ENCODE peak calls at places on chromosome 1, in ten cellular contexts. B, U, G, R, X, Z, A, Q, I and P are unnamed samples. For H3K27me3, the result is how much of the 10 kb centered on the place peaks cover.

GRCh38 chr1:166920561-166921475 is 44.8 kb upstream of the TADA1 start:
- DNase-seq in G (no peak), I (no peak), Z (no peak), Q (no peak), A (no peak), B (no peak), R (peak), X (no peak), U (no peak), P (no peak)

GRCh38 chr1:36968730-36969129 is 65.6 kb downstream of the GRIK3 start:
- DNase-seq in Q (no peak), A (no peak), I (no peak), U (no peak), G (no peak), R (no peak), B (no peak), X (no peak), Z (no peak), P (no peak)

GRCh38 chr1:214966366-214966765 is 116.2 kb upstream of the KCNK2 start:
- DNase-seq in I (no peak), Z (no peak), Q (no peak), X (no peak), B (no peak), A (no peak), G (no peak), U (no peak), R (no peak), P (no peak)

GRCh38 chr1:156885904-156886355 is 7.6 kb upstream of the PEAR1 start:
- DNase-seq in A (no peak), X (no peak), R (no peak), Z (no peak), G (no peak), B (no peak), U (no peak), Q (no peak), I (no peak), P (no peak)

GRCh38 chr1:223056802-223057201 is 86.2 kb downstream of the TLR5 start:
- DNase-seq in R (no peak), Q (no peak), I (no peak), U (no peak), B (no peak), X (no peak), G (no peak), Z (no peak), A (no peak), P (no peak)

GRCh38 chr1:220710333-220710732 is 20.2 kb downstream of the C1orf115 start:
- DNase-seq in R (no peak), B (no peak), Q (no peak), Z (no peak), X (no peak), U (no peak), G (no peak), I (no peak), A (no peak), P (no peak)

GRCh38 chr1:26575350-26575747 is 45.8 kb downstream of the RPS6KA1 start:
- DNase-seq in U (no peak), R (no peak), I (no peak), B (no peak), Q (no peak), G (no peak), A (no peak), X (no peak), Z (no peak), P (no peak)

GRCh38 chr1:33818071-33818470 is 45.8 kb upstream of the HMGB4 start:
- DNase-seq in U (no peak), G (no peak), Q (no peak), B (no peak), I (no peak), A (no peak), X (no peak), Z (no peak), R (no peak), P (no peak)

GRCh38 chr1:44812822-44813543 is 4.7 kb downstream of the BTBD19 start:
- DNase-seq in Z (no peak), U (peak), R (no peak), I (no peak), A (peak), Q (no peak), X (no peak), B (no peak), G (peak), P (no peak)

GRCh38 chr1:42189931-42190853 is 25.6 kb upstream of the GUCA2A start:
- DNase-seq in G (no peak), Z (no peak), A (no peak), I (no peak), Q (no peak), B (no peak), U (no peak), R (no peak), X (no peak), P (no peak)

GRCh38 chr1:116458695-116459094 is 85.7 kb downstream of the ATP1A1 start:
- DNase-seq in B (no peak), A (no peak), Z (no peak), Q (no peak), X (no peak), U (no peak), G (no peak), R (no peak), I (no peak), P (no peak)

GRCh38 chr1:116498789-116499628 is 71.8 kb downstream of the CD58 start:
- DNase-seq in U (peak), B (peak), Q (no peak), A (peak), Z (no peak), I (peak), G (peak), X (peak), R (peak), P (peak)

GRCh38 chr1:63798284-63798683 is 24.5 kb downstream of the ROR1 start:
- DNase-seq in B (no peak), R (no peak), Z (no peak), I (no peak), G (no peak), U (no peak), Q (no peak), X (no peak), A (no peak), P (no peak)

GRCh38 chr1:15525043-15525958 is 1.3 kb upstream of the CASP9 start:
- DNase-seq in G (peak), X (no peak), I (peak), R (no peak), Z (no peak), Q (peak), A (no peak), U (no peak), B (no peak), P (no peak)

GRCh38 chr1:63322944-63323865 is 838 bp downstream of the FOXD3 start:
- DNase-seq in G (peak), B (no peak), I (no peak), A (no peak), Z (peak), R (no peak), U (peak), Q (no peak), X (no peak), P (no peak)

GRCh38 chr1:36377776-36378175 is 7.9 kb downstream of the STK40 start:
- DNase-seq in X (no peak), U (no peak), I (no peak), B (no peak), A (no peak), Q (no peak), G (no peak), R (no peak), Z (no peak), P (no peak)

GRCh38 chr1:119047040-119047438 is 58.9 kb upstream of the TBX15 start:
- DNase-seq in B (no peak), G (no peak), R (no peak), Z (no peak), X (no peak), Q (no peak), I (no peak), U (no peak), A (no peak), P (no peak)

GRCh38 chr1:165407398-165407797 is 37.5 kb downstream of the RXRG start:
- DNase-seq in Z (no peak), I (no peak), G (no peak), Q (no peak), X (no peak), U (no peak), R (no peak), B (no peak), A (no peak), P (no peak)

GRCh38 chr1:52631759-52632331 is 1.1 kb upstream of the SHISAL2A start:
- DNase-seq in B (no peak), U (no peak), Z (no peak), R (no peak), X (no peak), G (no peak), I (no peak), Q (no peak), A (no peak), P (no peak)

GRCh38 chr1:230423936-230424335 is 2.2 kb downstream of the PGBD5 start:
- DNase-seq in A (no peak), R (no peak), U (no peak), X (no peak), Z (no peak), B (no peak), Q (no peak), G (no peak), I (no peak), P (no peak)

GRCh38 chr1:155006601-155007101 is 4.0 kb downstream of the ZBTB7B start:
- DNase-seq in Q (no peak), A (no peak), X (peak), I (no peak), G (peak), Z (no peak), B (no peak), U (no peak), R (no peak), P (no peak)

GRCh38 chr1:183817576-183818288 is 12.8 kb downstream of the RGL1 start:
- DNase-seq in Q (no peak), G (no peak), R (no peak), Z (no peak), A (no peak), U (no peak), I (no peak), B (no peak), X (no peak), P (no peak)

GRCh38 chr1:10657080-10657847 is 139.2 kb downstream of the CASZ1 start:
- DNase-seq in A (no peak), R (no peak), X (no peak), G (no peak), B (no peak), Z (no peak), I (no peak), U (no peak), Q (no peak), P (no peak)

GRCh38 chr1:241375906-241376305 is 18.9 kb upstream of the RGS7 start:
- DNase-seq in X (no peak), U (no peak), Z (no peak), B (no peak), Q (no peak), A (no peak), R (no peak), G (no peak), I (no peak), P (no peak)

DNA sequence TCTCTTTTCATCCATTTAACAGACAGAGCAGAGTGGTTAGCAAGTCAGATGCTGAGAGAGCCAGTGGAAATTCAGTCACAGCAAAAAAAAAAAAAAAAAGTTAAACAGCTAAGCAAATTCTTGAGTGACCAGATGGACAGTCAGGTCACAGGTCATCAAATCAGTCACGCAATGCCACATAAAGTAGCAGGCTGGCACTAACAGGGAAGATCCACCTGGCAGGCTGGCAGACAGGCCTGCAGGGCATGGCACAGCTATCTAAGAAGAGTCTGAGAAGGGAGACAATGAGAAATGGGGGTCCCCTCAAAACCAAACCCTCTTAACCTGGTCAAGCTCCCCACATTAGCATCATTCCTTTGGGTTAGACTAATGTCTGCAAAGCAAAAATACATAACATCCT is 371.9 kb downstream of the TTLL7 start:
- DNase-seq in A (no peak), G (no peak), I (no peak), Q (no peak), U (no peak), R (no peak), B (no peak), X (no peak), Z (no peak), P (no peak)
- H3K27ac ChIP-seq in A (no peak), G (no peak), I (no peak), Q (no peak), U (no peak), R (no peak), B (no peak), X (no peak), Z (no peak), P (no peak)

DNA sequence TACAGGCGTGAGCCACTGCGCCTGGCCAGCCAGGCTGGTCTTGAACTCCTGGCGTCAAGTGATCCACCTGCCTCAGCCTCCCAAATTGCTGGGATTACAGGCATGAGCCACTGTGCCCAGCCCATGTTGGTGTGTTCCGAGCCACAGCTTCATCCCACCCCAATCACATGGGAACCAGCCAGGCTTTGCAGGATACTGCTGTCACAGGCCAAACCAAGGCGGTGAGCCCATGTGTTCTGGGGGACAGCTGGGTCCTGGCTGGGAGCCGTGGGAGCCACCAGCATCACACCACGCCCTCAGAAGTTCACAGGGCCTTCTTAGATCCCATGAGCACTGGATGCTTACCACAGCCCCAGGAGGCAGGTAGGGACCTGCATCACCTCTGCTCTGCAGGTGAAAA is 56.9 kb downstream of the DHRS3 start:
- DNase-seq in R (no peak), X (no peak), Z (no peak), A (no peak), I (no peak), G (no peak), Q (no peak), B (no peak), U (no peak), P (no peak)
- H3K27me3 ChIP-seq in R (under half), X (under half), Z (under half), A (under half), I (under half), G (under half), Q (under half), B (under half), U (under half), P (under half)

GRCh38 chr1:197362871-197363270 is 94.8 kb downstream of the CRB1 start:
- DNase-seq in A (no peak), U (no peak), Q (no peak), Z (no peak), X (no peak), R (no peak), B (no peak), I (no peak), G (no peak), P (no peak)
- H3K4me3 ChIP-seq in A (no peak), U (no peak), Q (no peak), Z (no peak), X (no peak), R (no peak), B (no peak), I (no peak), G (no peak), P (no peak)

DNA sequence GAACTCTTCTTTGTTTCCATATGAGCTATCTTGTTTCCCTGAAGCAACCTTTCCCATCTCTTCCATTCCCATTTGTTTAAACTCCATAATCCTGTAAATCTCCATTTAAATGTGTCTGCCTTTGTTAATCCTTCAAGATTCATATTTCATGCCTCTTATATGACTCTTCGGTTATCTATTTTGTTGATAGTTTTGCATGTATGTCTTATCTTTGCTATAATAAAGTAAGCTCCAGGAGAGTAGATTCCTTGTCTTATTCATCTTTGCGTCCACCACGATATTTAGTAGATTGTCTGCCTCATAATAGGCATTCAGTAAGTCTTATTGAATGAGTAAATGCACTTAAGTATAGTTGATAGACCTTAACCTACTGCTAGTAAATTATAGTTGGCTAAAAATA is 18.4 kb downstream of the CLIC4 start:
- DNase-seq in Q (no peak), I (no peak), G (no peak), Z (no peak), R (no peak), A (no peak), X (no peak), B (no peak), U (no peak), P (no peak)
- H3K27ac ChIP-seq in Q (no peak), I (no peak), G (no peak), Z (no peak), R (no peak), A (no peak), X (no peak), B (peak), U (no peak), P (no peak)

GRCh38 chr1:22143065-22143514 is at the start of gene WNT4:
- DNase-seq in Q (no peak), X (no peak), Z (no peak), B (no peak), A (no peak), R (no peak), I (no peak), G (peak), U (no peak), P (peak)
- H3K27me3 ChIP-seq in Q (under half), X (under half), Z (under half), B (under half), A (under half), R (under half), I (under half), G (half or more), U (under half), P (under half)

DNA sequence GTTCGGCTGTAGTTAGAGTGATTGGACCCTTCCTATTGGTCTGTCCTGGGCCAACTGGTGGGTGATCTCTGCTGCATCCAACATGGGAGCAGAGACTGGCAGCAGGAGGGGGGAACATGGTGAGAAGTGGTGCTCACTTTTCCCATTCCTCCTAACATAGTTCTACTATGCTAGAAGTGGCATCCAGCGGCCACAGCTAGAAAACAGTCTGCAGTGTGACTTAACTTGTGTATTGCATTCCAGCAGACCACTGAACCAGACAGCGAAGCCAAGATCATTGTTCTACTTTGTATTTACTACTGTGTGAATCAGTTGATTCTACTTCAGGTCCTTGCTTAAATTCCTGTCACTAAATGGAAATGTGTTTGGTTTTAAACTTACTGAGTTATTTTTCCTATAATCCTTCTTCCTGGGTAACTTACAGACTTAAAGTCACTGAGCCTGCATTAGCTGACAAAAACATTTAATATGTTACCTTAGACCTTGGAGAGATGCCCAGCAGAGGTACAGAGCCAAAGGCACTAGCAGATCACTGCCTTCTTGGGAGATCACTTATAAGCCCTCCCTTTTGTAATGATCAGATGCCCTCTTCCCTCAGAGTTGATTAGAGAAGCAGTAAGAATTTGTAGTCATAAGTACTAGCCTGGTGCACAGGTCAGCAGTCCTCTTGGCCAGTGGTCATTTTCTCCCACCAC is 8.2 kb downstream of the FABP3 start:
- DNase-seq in Z (no peak), G (no peak), R (no peak), B (no peak), A (no peak), U (no peak), Q (no peak), X (no peak), I (no peak), P (peak)
- H3K4me3 ChIP-seq in Z (no peak), G (no peak), R (no peak), B (no peak), A (no peak), U (no peak), Q (no peak), X (no peak), I (no peak), P (no peak)

DNA sequence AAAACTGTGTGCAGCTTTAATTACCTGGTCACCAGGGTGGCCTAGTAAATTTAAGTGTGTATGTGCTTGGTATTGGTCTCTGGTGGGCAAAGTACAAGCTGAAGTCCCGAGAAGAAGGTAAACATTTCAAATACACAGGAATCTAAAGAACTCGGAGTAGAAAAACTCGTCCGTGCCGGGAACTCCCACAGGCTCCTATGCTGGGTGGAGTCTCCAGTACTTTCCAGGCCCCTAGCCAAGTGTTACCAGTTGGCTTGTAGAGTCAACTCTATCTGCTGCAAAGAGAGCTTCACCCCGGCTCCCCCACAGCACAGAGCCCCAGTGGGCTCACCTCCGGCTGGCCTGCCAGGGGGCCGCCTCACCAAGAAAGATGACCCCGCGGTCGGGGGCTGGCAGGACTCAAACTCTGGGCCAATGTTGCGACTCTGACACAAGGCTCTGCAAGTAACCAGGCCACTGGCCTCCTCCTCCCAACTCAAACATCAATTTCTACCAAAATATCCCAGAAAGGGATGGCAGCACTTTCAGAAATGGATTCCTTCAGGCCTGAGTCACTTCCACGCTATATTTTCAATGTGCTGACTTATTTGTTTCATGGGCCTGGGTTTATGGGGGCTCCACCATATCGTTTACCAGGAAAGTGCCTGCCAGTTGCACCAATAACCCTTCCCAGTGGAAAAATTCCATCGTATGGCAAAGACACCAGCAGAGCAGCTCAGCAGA is 73.9 kb downstream of the SLC66A1 start:
- DNase-seq in G (peak), A (no peak), U (no peak), Q (no peak), Z (no peak), I (peak), B (peak), X (peak), R (no peak), P (peak)
- H3K27ac ChIP-seq in G (peak), A (no peak), U (no peak), Q (peak), Z (no peak), I (peak), B (peak), X (peak), R (no peak), P (peak)

GRCh38 chr1:110606784-110607662 is 865 bp upstream of the KCNA2 start:
- DNase-seq in A (no peak), U (no peak), R (no peak), G (peak), Z (no peak), I (no peak), B (no peak), Q (no peak), X (no peak), P (no peak)
- H3K27me3 ChIP-seq in A (under half), U (under half), R (half or more), G (half or more), Z (under half), I (under half), B (half or more), Q (under half), X (under half), P (under half)